ENCODE peak calls at places on chromosomes 12 and 14, in seven cellular contexts. P is NB4, S is WERI-Rb-1, R is upper lobe of right lung, K is heart right ventricle, E is AG09319, M is dorsolateral prefrontal cortex. X is an unnamed sample.

GRCh38 chr14:73295198-73295796 is 58.0 kb downstream of the PAPLN start:
- DNase-seq in E (no peak), R (no peak), P (peak; percentile 59), M (no peak), K (no peak), S (no peak), X (no peak)

GRCh38 chr14:23951590-23952143 is 1.9 kb upstream of the DHRS4 start:
- DNase-seq in E (no peak), S (peak; percentile 70), K (no peak), P (no peak), M (peak; percentile 49), R (no peak), X (no peak)

GRCh38 chr14:20400965-20401593 is 12.2 kb downstream of the TEP1 start:
- DNase-seq in S (no peak), M (no peak), P (no peak), E (no peak), R (no peak), K (no peak), X (no peak)

GRCh38 chr12:54141534-54142475 is 47.0 kb downstream of the SMUG1 start:
- DNase-seq in R (no peak), P (no peak), K (no peak), E (no peak), S (no peak), M (no peak), X (no peak)

GRCh38 chr14:30179381-30180130 is 251.9 kb upstream of the PRKD1 start:
- DNase-seq in E (no peak), M (no peak), P (no peak), R (no peak), K (no peak), S (no peak), X (no peak)

GRCh38 chr12:111424189-111424792 is 18.6 kb downstream of the SH2B3 start:
- DNase-seq in S (no peak), R (no peak), K (peak; percentile 53), E (no peak), M (no peak), P (no peak), X (no peak)

GRCh38 chr12:3076730-3077571 is at the start of gene TSPAN9:
- DNase-seq in S (peak; percentile 56), P (peak; percentile 30), K (peak; percentile 84), M (peak; percentile 75), R (peak; percentile 91), E (peak; percentile 22), X (peak; percentile 89)

GRCh38 chr12:16225692-16226091 is 51.8 kb downstream of the SLC15A5 start:
- DNase-seq in K (no peak), M (no peak), R (no peak), P (peak; percentile 10), E (no peak), S (no peak), X (no peak)

GRCh38 chr14:93987815-93988476 is 9.2 kb upstream of the CCDC197 start:
- DNase-seq in K (no peak), S (no peak), P (no peak), E (no peak), M (no peak), R (no peak), X (no peak)

GRCh38 chr12:131833896-131834641 is 5.9 kb downstream of the MMP17 start:
- DNase-seq in E (no peak), K (no peak), R (no peak), S (no peak), M (peak; percentile 63), P (peak; percentile 45), X (no peak)

GRCh38 chr14:63051301-63051700 is 6.0 kb upstream of the KCNH5 start:
- DNase-seq in M (no peak), P (no peak), K (no peak), E (no peak), S (no peak), R (no peak), X (no peak)

GRCh38 chr12:109927622-109928021 is 27.5 kb downstream of the TCHP start:
- DNase-seq in R (no peak), P (peak; percentile 50), E (no peak), M (no peak), S (peak; percentile 46), K (no peak), X (peak; percentile 36)

GRCh38 chr12:42296503-42297109 is 29.3 kb downstream of the ZCRB1 start:
- DNase-seq in S (no peak), M (no peak), P (peak; percentile 54), K (no peak), E (no peak), R (no peak), X (no peak)
- TF ChIP-seq CTCF in S (peak; percentile 30), M (no peak), P (peak; percentile 50), K (no peak), E (peak; percentile 28), R (peak; percentile 30), X (peak; percentile 33)

DNA sequence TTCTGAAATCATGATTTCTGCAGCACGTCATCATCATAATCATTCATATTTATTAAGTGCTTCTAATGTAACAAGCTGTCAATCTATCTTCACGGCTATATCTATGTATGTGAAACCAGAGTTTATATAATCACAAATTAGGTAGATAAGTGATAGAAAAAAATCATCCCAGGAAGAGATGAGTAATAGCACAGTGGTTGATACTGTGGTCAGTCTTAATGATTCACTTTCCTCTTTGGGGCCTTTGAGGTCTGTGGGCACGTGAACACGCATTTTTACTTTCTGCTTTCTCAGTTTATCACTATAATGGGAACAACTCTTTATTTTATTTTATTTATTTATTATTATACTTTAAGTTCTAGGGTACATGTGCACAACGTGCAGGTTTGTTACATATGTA is 265.9 kb upstream of the NOVA1 start:
- DNase-seq in K (no peak), M (no peak), R (no peak), P (peak; percentile 26), S (no peak), E (no peak), X (no peak)
- TF ChIP-seq CTCF in K (no peak), M (no peak), R (no peak), P (no peak), S (no peak), E (no peak), X (no peak)

DNA sequence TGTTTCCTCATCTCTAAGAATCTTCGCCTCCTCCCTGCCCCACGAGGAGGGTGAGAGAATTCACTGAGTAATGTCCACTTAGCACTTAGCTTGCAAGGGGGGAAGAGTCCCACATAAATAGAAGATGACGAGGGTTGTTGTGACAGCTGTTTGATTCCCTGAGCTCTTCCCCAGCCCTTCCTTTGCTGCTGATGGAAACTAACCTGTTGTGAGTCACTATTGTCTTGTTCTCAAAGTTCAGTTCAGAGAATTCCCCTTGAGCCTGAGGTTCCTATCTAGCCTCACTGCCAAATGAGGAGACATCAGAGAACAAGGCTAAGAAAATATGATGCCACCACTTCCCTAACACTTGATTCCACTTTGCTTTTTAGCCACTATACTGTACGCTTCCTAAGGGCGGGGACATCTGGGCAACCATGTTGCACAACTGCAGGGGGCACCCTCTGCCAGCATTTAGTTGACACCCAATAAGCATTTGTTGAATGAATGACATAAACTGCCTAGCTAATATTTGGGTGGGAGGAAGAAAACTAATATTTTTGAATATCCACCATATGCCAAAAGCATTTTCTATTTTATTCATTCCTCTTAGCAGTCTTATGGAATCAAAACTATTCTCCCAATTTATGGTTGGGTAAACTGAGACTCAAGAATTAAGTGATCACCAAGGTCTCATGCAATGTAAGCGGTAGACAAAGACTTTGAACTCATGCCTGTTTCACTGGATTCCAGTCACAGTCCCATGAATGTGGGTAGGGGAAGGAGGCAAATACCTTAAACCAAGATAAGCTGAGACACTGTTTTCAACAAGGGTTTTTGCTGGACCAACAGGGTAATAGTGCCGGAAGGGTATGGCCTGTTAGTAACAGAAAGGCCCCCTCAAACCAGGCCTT is 77.6 kb downstream of the ZFP36L1 start:
- DNase-seq in R (no peak), P (no peak), M (no peak), K (no peak), E (no peak), S (no peak), X (no peak)
- TF ChIP-seq CTCF in R (no peak), P (peak; percentile 2), M (no peak), K (no peak), E (no peak), S (peak; percentile 6), X (no peak)

DNA sequence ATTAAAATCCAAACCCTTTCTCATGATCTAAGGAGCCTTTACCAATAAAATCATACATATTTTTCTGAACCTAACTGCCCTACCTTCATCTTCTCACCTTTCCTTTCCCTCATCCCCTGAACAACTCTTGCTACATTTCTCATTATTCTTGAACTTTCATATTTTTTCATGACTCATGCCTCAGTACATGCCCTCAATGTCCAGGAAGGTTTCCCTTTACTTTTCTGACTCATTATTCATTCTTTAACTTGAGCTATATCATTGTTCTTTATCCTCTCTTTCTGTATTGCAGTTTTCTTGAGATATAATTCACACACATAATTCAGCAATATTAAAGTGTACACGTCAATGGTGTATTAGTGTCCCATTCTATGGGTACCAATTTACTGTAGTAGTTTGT is 231.0 kb downstream of the ALG10B start:
- DNase-seq in R (no peak), E (no peak), M (no peak), K (no peak), P (no peak), S (no peak), X (no peak)
- TF ChIP-seq CTCF in R (no peak), E (no peak), M (no peak), K (no peak), P (no peak), S (no peak), X (no peak)

DNA sequence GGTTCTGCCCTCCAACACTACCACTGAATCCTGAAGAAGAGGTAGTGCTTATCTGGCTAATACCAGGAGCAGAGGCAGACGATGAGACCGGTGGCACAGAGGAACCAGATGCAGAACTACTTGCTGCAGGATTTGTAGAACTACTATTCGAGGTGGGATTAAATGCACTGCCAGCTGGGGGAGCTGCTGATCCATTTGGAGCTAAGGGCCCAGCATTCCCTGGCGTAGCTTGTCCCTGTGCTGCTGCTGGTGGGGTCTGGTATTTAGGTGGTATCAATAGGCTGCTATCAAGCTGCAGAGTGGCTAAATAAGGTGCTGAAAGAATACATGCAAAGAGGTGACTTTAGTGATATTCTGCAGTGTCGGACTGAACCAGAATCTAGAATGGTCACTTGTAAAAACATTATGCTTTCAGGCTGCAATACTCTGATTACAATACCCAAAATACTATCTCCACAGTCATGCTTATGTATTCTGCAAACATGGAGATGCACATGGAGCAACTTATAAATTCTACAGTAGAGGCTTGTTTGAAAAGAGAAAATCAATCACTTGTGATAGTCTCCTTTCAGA is 294.2 kb downstream of the MED13L start:
- DNase-seq in R (no peak), M (no peak), E (no peak), K (no peak), S (peak; percentile 32), P (peak; percentile 55), X (peak; percentile 15)
- TF ChIP-seq CTCF in R (no peak), M (no peak), E (peak; percentile 27), K (peak; percentile 15), S (peak; percentile 57), P (peak; percentile 37), X (no peak)

GRCh38 chr14:39034481-39035296 is 68.3 kb downstream of the SEC23A start:
- DNase-seq in K (no peak), S (no peak), P (no peak), R (no peak), M (no peak), E (no peak), X (peak; percentile 26)
- TF ChIP-seq CTCF in K (peak; percentile 34), S (peak; percentile 40), P (no peak), R (peak; percentile 31), M (peak; percentile 40), E (peak; percentile 23), X (peak; percentile 54)